ENCODE peak calls at places on chromosomes 13 and 19, in ten cellular contexts. W, K, I, Y, T, J, D, Z, P and G are unnamed samples. For H3K4me1, the result is how much of the 10 kb centered on the place peaks cover.

GRCh38 chr13:39506559-39507390 is 96.2 kb downstream of the LHFPL6 start:
- DNase-seq in Y (no peak), W (no peak), P (no peak), T (peak), J (no peak), Z (peak), D (no peak), K (no peak), I (no peak), G (no peak)

GRCh38 chr19:16386619-16387240 is 62.1 kb downstream of the KLF2 start:
- DNase-seq in J (peak), Z (peak), D (no peak), T (peak), K (peak), W (no peak), Y (no peak), P (peak), I (peak), G (peak)

GRCh38 chr19:49355890-49356289 is 6.3 kb downstream of the TEAD2 start:
- DNase-seq in D (peak), J (no peak), P (peak), Y (peak), K (no peak), W (peak), T (no peak), I (no peak), Z (no peak), G (no peak)

GRCh38 chr19:19192910-19193423 is 909 bp downstream of the RFXANK start:
- DNase-seq in P (no peak), Y (no peak), I (peak), Z (no peak), W (no peak), K (no peak), J (no peak), D (no peak), T (no peak), G (no peak)

GRCh38 chr19:34998777-34999497 is 1.2 kb upstream of the GRAMD1A start:
- DNase-seq in Z (no peak), W (no peak), D (no peak), Y (no peak), J (no peak), T (no peak), K (peak), P (no peak), I (no peak), G (no peak)

GRCh38 chr19:30784850-30785459 is 412.8 kb downstream of the ZNF536 start:
- DNase-seq in J (no peak), Z (peak), Y (peak), T (peak), I (peak), W (peak), P (peak), K (peak), D (peak), G (peak)

GRCh38 chr13:114035583-114036501 is 62.0 kb upstream of the C13orf46 start:
- DNase-seq in J (no peak), W (no peak), T (no peak), I (peak), Y (no peak), K (no peak), Z (no peak), P (no peak), D (no peak), G (no peak)

GRCh38 chr19:1421958-1422305 is 14.5 kb downstream of the DAZAP1 start:
- DNase-seq in I (no peak), K (no peak), W (no peak), Y (peak), J (no peak), Z (no peak), P (no peak), D (no peak), T (no peak), G (no peak)

GRCh38 chr19:5823579-5824281 is 15.8 kb downstream of the FUT6 start:
- DNase-seq in T (peak), J (no peak), Y (no peak), Z (no peak), D (no peak), K (no peak), P (no peak), W (no peak), I (no peak), G (peak)

GRCh38 chr13:48873081-48873480 is 102.6 kb upstream of the FNDC3A start:
- DNase-seq in P (no peak), Z (no peak), Y (no peak), I (peak), W (no peak), K (no peak), T (no peak), J (no peak), D (no peak), G (no peak)

GRCh38 chr19:49210901-49211451 is 53.4 kb downstream of the TRPM4 start:
- DNase-seq in D (no peak), K (no peak), I (no peak), Y (no peak), P (no peak), J (no peak), W (no peak), Z (no peak), T (no peak), G (no peak)

GRCh38 chr13:29505950-29506349 is 89.5 kb downstream of the SLC7A1 start:
- DNase-seq in K (peak), W (no peak), Z (no peak), P (no peak), Y (peak), I (no peak), J (no peak), D (no peak), T (no peak), G (no peak)

GRCh38 chr13:107370036-107370785 is 802.3 kb upstream of the ARGLU1 start:
- DNase-seq in J (no peak), I (peak), Z (peak), W (no peak), Y (no peak), T (peak), D (no peak), K (no peak), P (no peak), G (no peak)

GRCh38 chr13:113095146-113096051 is 10.2 kb upstream of the F7 start:
- DNase-seq in I (no peak), D (no peak), Y (peak), Z (no peak), W (no peak), T (no peak), J (no peak), K (peak), P (no peak), G (no peak)

GRCh38 chr13:108597943-108598342 is 31.5 kb upstream of the MYO16 start:
- DNase-seq in Z (no peak), T (peak), J (no peak), P (no peak), D (no peak), W (no peak), Y (no peak), K (no peak), I (no peak), G (no peak)

GRCh38 chr13:73851104-73851503 is 283.1 kb downstream of the KLF12 start:
- DNase-seq in I (peak), P (no peak), J (no peak), W (no peak), T (peak), D (no peak), Y (no peak), K (no peak), Z (no peak), G (no peak)

GRCh38 chr19:37551123-37551993 is 43.2 kb downstream of the ZNF571 start:
- DNase-seq in Z (peak), K (no peak), D (peak), J (no peak), Y (peak), T (no peak), W (peak), P (peak), I (peak), G (no peak)

GRCh38 chr19:4014541-4015491 is 7.3 kb downstream of the PIAS4 start:
- DNase-seq in K (peak), W (peak), T (no peak), I (no peak), Y (no peak), P (no peak), Z (no peak), D (peak), J (no peak), G (peak)

GRCh38 chr19:31675187-31675913 is 326.1 kb upstream of the TSHZ3 start:
- DNase-seq in K (no peak), P (no peak), Y (no peak), W (no peak), D (no peak), Z (no peak), T (peak), J (no peak), I (peak), G (no peak)

GRCh38 chr19:21765151-21765550 is 2.2 kb downstream of the ZNF100 start:
- DNase-seq in K (no peak), P (no peak), T (no peak), Z (no peak), I (peak), Y (no peak), W (no peak), J (peak), D (no peak), G (no peak)

GRCh38 chr13:50893211-50893852 is 16.3 kb upstream of the RNASEH2B start:
- DNase-seq in D (no peak), I (peak), J (no peak), Y (no peak), P (peak), K (no peak), Z (peak), W (no peak), T (no peak), G (no peak)

GRCh38 chr19:39038098-39038497 is 5.7 kb upstream of the FBXO27 start:
- DNase-seq in T (peak), K (no peak), Y (no peak), D (no peak), J (peak), Z (peak), I (peak), W (no peak), P (no peak), G (peak)

GRCh38 chr13:28012383-28012782 is 23.9 kb upstream of the URAD start:
- DNase-seq in W (no peak), Y (no peak), D (no peak), J (no peak), T (peak), P (no peak), K (no peak), I (peak), Z (no peak), G (no peak)

GRCh38 chr13:75635621-75636338 is at the start of gene LMO7:
- DNase-seq in Y (peak), P (peak), W (peak), T (peak), Z (peak), J (no peak), D (peak), K (peak), I (peak), G (peak)

GRCh38 chr13:35917942-35918645 is 213.1 kb downstream of the DCLK1 start:
- DNase-seq in T (no peak), J (no peak), P (no peak), Y (no peak), W (no peak), K (no peak), I (peak), Z (peak), D (no peak), G (no peak)

GRCh38 chr19:40524133-40524549 is 52.5 kb upstream of the SHKBP1 start:
- DNase-seq in K (no peak), D (no peak), P (no peak), Z (no peak), J (no peak), T (no peak), I (peak), Y (no peak), W (no peak), G (no peak)

GRCh38 chr19:48999481-49000325 is 6.0 kb downstream of the RUVBL2 start:
- DNase-seq in I (peak), J (no peak), P (peak), D (peak), K (peak), T (peak), Z (peak), W (no peak), Y (no peak), G (peak)

GRCh38 chr19:29964171-29964570 is 22.1 kb downstream of the URI1 start:
- DNase-seq in D (no peak), P (no peak), Y (no peak), K (no peak), I (no peak), Z (peak), T (no peak), W (no peak), J (no peak), G (no peak)

GRCh38 chr19:12772323-12772722 is 3.0 kb downstream of the HOOK2 start:
- DNase-seq in D (peak), I (no peak), J (no peak), T (no peak), Z (no peak), P (no peak), W (peak), K (peak), Y (no peak), G (no peak)

GRCh38 chr19:55080121-55080914 is 4.6 kb downstream of the EPS8L1 start:
- DNase-seq in K (peak), T (no peak), I (peak), P (peak), W (peak), Y (peak), D (peak), J (peak), Z (peak), G (peak)

GRCh38 chr13:29654807-29655547 is 59.5 kb upstream of the SLC7A1 start:
- DNase-seq in K (no peak), I (peak), W (no peak), T (peak), J (no peak), Z (peak), Y (no peak), D (no peak), P (no peak), G (no peak)

GRCh38 chr19:13557756-13558398 is 51.6 kb upstream of the CACNA1A start:
- DNase-seq in I (peak), J (peak), T (peak), K (no peak), Z (no peak), Y (no peak), D (no peak), W (no peak), P (no peak), G (no peak)

GRCh38 chr19:16594681-16595091 is 22.5 kb upstream of the SLC35E1 start:
- DNase-seq in W (no peak), Z (no peak), D (no peak), P (no peak), K (no peak), Y (no peak), I (no peak), T (no peak), J (no peak), G (no peak)

GRCh38 chr19:30879225-30879624 is 470.0 kb downstream of the TSHZ3 start:
- DNase-seq in W (no peak), Z (no peak), Y (no peak), D (no peak), K (no peak), I (no peak), J (no peak), P (no peak), T (no peak), G (no peak)

GRCh38 chr13:94716016-94716415 is 3.7 kb upstream of the SOX21 start:
- DNase-seq in D (no peak), T (peak), K (no peak), I (no peak), Y (no peak), Z (no peak), P (no peak), W (no peak), J (no peak), G (no peak)

GRCh38 chr19:7748756-7749155 is 1.4 kb upstream of the CD209 start:
- DNase-seq in T (peak), D (no peak), Z (no peak), I (peak), K (no peak), P (no peak), W (no peak), Y (no peak), J (peak), G (no peak)

GRCh38 chr13:59477011-59477410 is 686.7 kb downstream of the DIAPH3 start:
- DNase-seq in I (peak), P (no peak), T (no peak), D (no peak), Z (no peak), J (peak), Y (no peak), W (no peak), K (no peak), G (no peak)

GRCh38 chr13:28531195-28531955 is 36.4 kb upstream of the FLT1 start:
- DNase-seq in I (peak), Z (peak), J (no peak), T (peak), K (peak), Y (no peak), P (no peak), W (peak), D (peak), G (no peak)

GRCh38 chr13:51158365-51158764 is 47.3 kb upstream of the C13orf42 start:
- DNase-seq in Y (no peak), I (no peak), J (no peak), D (no peak), K (no peak), P (no peak), T (no peak), W (no peak), Z (no peak), G (peak)

GRCh38 chr19:2527716-2528115 is 51.8 kb downstream of the GADD45B start:
- DNase-seq in K (no peak), D (no peak), Z (no peak), Y (peak), J (no peak), I (no peak), P (no peak), T (no peak), W (no peak), G (no peak)

GRCh38 chr19:2527171-2527570 is 51.2 kb downstream of the GADD45B start:
- DNase-seq in K (no peak), T (no peak), P (no peak), J (no peak), Z (no peak), W (no peak), Y (peak), I (no peak), D (no peak), G (no peak)

GRCh38 chr19:2529473-2529918 is 53.6 kb downstream of the GADD45B start:
- DNase-seq in T (peak), Z (peak), Y (peak), D (no peak), I (peak), K (peak), P (no peak), W (no peak), J (peak), G (peak)

GRCh38 chr19:2524840-2525723 is 49.2 kb downstream of the GADD45B start:
- DNase-seq in J (peak), W (no peak), Z (peak), Y (peak), K (peak), I (peak), T (peak), D (no peak), P (no peak), G (peak)

GRCh38 chr19:2528543-2529173 is 52.7 kb downstream of the GADD45B start:
- DNase-seq in I (no peak), K (peak), J (no peak), Y (peak), D (no peak), T (peak), Z (no peak), P (no peak), W (no peak), G (peak)
- H3K4me1 ChIP-seq in I (under half), K (under half), J (half or more), Y (under half), D (under half), T (under half), Z (under half), P (under half), W (under half), G (under half)

DNA sequence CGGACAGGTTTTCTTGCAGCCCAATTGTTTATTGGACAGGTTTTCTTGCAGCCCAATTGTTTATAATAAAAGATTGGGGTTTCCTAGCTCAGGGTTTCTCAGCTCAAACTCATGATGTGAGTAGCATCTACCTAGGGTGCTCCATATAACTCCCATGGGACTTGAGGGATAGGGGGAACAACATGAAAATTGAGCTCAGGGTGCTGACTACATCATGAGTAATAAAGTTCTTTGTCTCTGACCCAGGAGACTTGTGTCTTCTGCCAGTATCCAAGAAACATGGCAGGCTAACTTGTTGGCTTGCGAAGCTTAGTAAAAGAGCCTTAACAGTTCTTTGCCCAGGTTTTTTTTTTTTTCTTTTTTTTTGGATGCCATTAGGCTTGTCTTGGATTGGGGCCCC is 59.2 kb upstream of the MYCBP2 start:
- DNase-seq in K (no peak), I (peak), T (no peak), Z (no peak), D (no peak), Y (no peak), J (no peak), P (no peak), W (no peak), G (no peak)
- H3K4me1 ChIP-seq in K (under half), I (half or more), T (under half), Z (half or more), D (under half), Y (under half), J (under half), P (under half), W (under half), G (under half)

GRCh38 chr19:10748924-10749434 is 31.1 kb downstream of the DNM2 start:
- DNase-seq in Z (peak), W (no peak), D (peak), T (peak), P (no peak), K (no peak), J (peak), Y (peak), I (peak), G (no peak)
- H3K4me1 ChIP-seq in Z (under half), W (half or more), D (half or more), T (under half), P (half or more), K (under half), J (half or more), Y (half or more), I (under half), G (under half)

GRCh38 chr13:105936816-105937215 is 598.6 kb downstream of the EFNB2 start:
- DNase-seq in K (no peak), Z (no peak), Y (no peak), D (no peak), J (no peak), T (no peak), P (no peak), W (no peak), I (peak), G (no peak)

GRCh38 chr13:105937451-105937850 is 598.0 kb downstream of the EFNB2 start:
- DNase-seq in P (no peak), J (no peak), I (no peak), Z (peak), D (no peak), K (no peak), W (no peak), T (peak), Y (no peak), G (peak)

DNA sequence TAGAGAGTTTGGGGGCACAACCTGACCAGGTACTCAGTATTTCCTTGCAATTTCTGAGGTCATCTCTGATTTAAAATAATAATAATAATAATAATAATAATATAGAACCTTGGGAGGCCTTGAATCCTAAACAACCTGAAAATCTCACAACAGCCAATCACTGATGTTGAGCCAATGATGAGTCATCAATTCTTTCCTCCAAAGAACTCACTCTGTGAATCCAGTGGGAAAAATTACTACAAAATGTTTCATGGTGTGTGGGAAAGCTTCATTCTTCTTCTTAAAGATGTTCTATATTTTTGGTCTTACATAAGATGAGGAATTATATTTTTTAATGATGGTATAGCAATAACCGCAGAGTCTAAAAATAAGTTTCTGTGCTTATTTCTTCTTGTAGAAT is 594.6 kb downstream of the EFNB2 start:
- DNase-seq in Y (no peak), Z (no peak), K (no peak), D (no peak), T (no peak), W (no peak), J (no peak), P (no peak), I (no peak), G (no peak)
- H3K4me1 ChIP-seq in Y (under half), Z (under half), K (under half), D (under half), T (under half), W (under half), J (under half), P (under half), I (under half), G (under half)

DNA sequence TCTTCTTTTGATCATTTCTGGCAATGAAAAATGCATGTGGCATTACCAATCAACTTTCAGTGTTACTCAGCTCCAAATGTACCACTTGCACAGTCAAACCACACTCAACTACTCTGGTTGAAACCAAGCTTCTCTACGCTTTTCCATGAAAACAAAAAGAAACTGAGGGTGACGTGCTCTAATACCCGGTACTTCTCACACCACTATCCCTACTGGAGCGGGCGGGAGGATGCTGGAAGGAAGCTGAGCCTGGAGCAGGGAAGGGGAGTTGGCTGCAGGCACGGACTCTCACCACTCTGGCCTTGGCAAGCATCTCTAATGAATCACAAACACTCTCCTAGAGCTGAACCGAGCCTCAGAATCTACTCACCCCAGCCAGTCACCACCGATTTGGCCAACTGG is 48.2 kb downstream of the STK24 start:
- DNase-seq in K (peak), D (no peak), Y (no peak), Z (no peak), T (no peak), P (no peak), I (peak), W (no peak), J (no peak), G (no peak)
- H3K4me1 ChIP-seq in K (half or more), D (under half), Y (half or more), Z (under half), T (under half), P (half or more), I (under half), W (half or more), J (under half), G (under half)